ENCODE peak calls at places on chromosomes 4 and X, in seven cellular contexts. I is activated naive CD4-positive, alpha-beta T cell treated with anti-CD3 and anti-CD28 coated beads for 36 hours; A is LoVo; E is anterior cingulate cortex; Q is bronchial epithelial cell; M is HuH-7.5; O is mesendoderm. B is an unnamed sample.
A peak's percentile ranks its signal among the peaks of the same experiment; 100 is the strongest.

GRCh38 chrX:39869846-39870601 is 227.7 kb downstream of the BCOR start:
- DNase-seq in I (peak; percentile 86), Q (peak; percentile 79), M (no peak), O (no peak), A (peak; percentile 41), E (no peak), B (no peak)

GRCh38 chrX:77436682-77437081 is 10.5 kb upstream of the FGF16 start:
- DNase-seq in A (no peak), O (no peak), I (no peak), M (no peak), E (no peak), Q (peak; percentile 57), B (no peak)

GRCh38 chr4:185142563-185142910 is 529 bp upstream of the SLC25A4 start:
- DNase-seq in M (no peak), I (no peak), A (peak; percentile 31), Q (no peak), E (no peak), O (no peak), B (no peak)

GRCh38 chr4:140790765-140791164 is 34.6 kb upstream of the TBC1D9 start:
- DNase-seq in Q (peak; percentile 71), M (no peak), E (no peak), I (no peak), A (no peak), O (no peak), B (peak; percentile 25)

GRCh38 chr4:158810487-158811215 is 41.8 kb downstream of the FNIP2 start:
- DNase-seq in A (peak; percentile 90), I (peak; percentile 32), O (no peak), Q (peak; percentile 95), E (no peak), M (no peak), B (no peak)

GRCh38 chr4:151129801-151130200 is 30.4 kb downstream of the RPS3A start:
- DNase-seq in Q (no peak), I (no peak), O (no peak), M (no peak), A (no peak), E (no peak), B (no peak)

GRCh38 chr4:166527500-166527899 is 654.5 kb downstream of the TLL1 start:
- DNase-seq in E (no peak), I (no peak), O (peak; percentile 37), M (no peak), A (no peak), Q (no peak), B (no peak)

GRCh38 chr4:156734965-156735895 is 236.4 kb downstream of the PDGFC start:
- DNase-seq in I (no peak), E (no peak), A (no peak), M (no peak), O (no peak), Q (peak; percentile 59), B (no peak)

GRCh38 chrX:152905081-152905420 is 7.2 kb downstream of the ZNF185 start:
- DNase-seq in Q (no peak), O (no peak), I (no peak), E (no peak), A (no peak), M (no peak), B (no peak)

GRCh38 chr4:59925290-59925689 is 1274.8 kb upstream of the ADGRL3 start:
- DNase-seq in M (no peak), I (no peak), E (no peak), Q (no peak), O (no peak), A (no peak), B (no peak)

GRCh38 chr4:6768539-6768905 is 14.0 kb upstream of the KIAA0232 start:
- DNase-seq in A (peak; percentile 50), M (no peak), O (peak; percentile 35), E (no peak), Q (peak; percentile 43), I (peak; percentile 16), B (no peak)

GRCh38 chr4:182265881-182266280 is 22.7 kb downstream of the TENM3 start:
- DNase-seq in I (no peak), E (no peak), A (no peak), O (peak; percentile 57), M (no peak), Q (no peak), B (no peak)

GRCh38 chr4:90028460-90028859 is 98.7 kb upstream of the CCSER1 start:
- DNase-seq in E (no peak), M (no peak), A (no peak), I (no peak), O (peak; percentile 28), Q (no peak), B (no peak)

GRCh38 chrX:3592184-3592583 is 121.3 kb downstream of the PRKX start:
- DNase-seq in Q (no peak), E (no peak), I (no peak), O (peak; percentile 59), M (no peak), A (no peak), B (no peak)

B was measured in C1 segment of cervical spinal cord.